ENCODE peak calls at places on chromosomes 7 and 10, in eight cellular contexts. O is RWPE2, F is fibroblast of mammary gland, Y is cardiac fibroblast, U is spleen, E is heart right ventricle, P is sigmoid colon, J is brain microvascular endothelial cell. W is an unnamed sample.
A peak's percentile ranks its signal among the peaks of the same experiment; 100 is the strongest.

GRCh38 chr10:60677541-60678129 is 100.6 kb upstream of the CDK1 start:
- DNase-seq in F (no peak), U (no peak), J (no peak), P (no peak), Y (no peak), O (no peak), E (no peak), W (no peak)

GRCh38 chr7:123351506-123352225 is 151.9 kb upstream of the SLC13A1 start:
- DNase-seq in E (no peak), F (no peak), Y (peak; percentile 11), J (no peak), O (no peak), P (no peak), U (no peak), W (no peak)

GRCh38 chr10:47246409-47247189 is 53.4 kb upstream of the GDF10 start:
- DNase-seq in U (peak; percentile 42), Y (no peak), J (no peak), E (no peak), O (no peak), P (peak; percentile 41), F (no peak), W (no peak)

GRCh38 chr10:12397147-12397896 is 48.0 kb downstream of the CAMK1D start:
- DNase-seq in O (no peak), U (no peak), F (no peak), P (no peak), Y (no peak), E (no peak), J (no peak), W (no peak)

GRCh38 chr7:6175642-6176041 is 96.8 kb downstream of the CYTH3 start:
- DNase-seq in Y (peak; percentile 77), O (no peak), J (peak; percentile 53), E (no peak), P (peak; percentile 62), F (peak; percentile 80), U (no peak), W (peak; percentile 6)

GRCh38 chr7:124762611-124763143 is 2.9 kb downstream of the GPR37 start:
- DNase-seq in E (no peak), Y (no peak), J (no peak), F (no peak), P (no peak), O (no peak), U (no peak), W (no peak)

GRCh38 chr7:141227454-141227853 is 153.6 kb downstream of the TMEM178B start:
- DNase-seq in Y (no peak), P (no peak), F (no peak), U (no peak), E (no peak), O (no peak), J (no peak), W (no peak)

GRCh38 chr10:114306116-114306973 is 67.3 kb downstream of the VWA2 start:
- DNase-seq in F (peak; percentile 96), O (peak; percentile 89), J (peak; percentile 98), P (peak; percentile 45), Y (peak; percentile 65), U (peak; percentile 66), E (no peak), W (peak; percentile 98)

GRCh38 chr7:40483630-40484029 is 348.8 kb downstream of the SUGCT start:
- DNase-seq in Y (no peak), E (no peak), O (no peak), P (no peak), U (no peak), F (peak; percentile 5), J (no peak), W (no peak)
- TF ChIP-seq CTCF in Y (peak; percentile 50), E (no peak), O (no peak), P (no peak), U (no peak), F (peak; percentile 38), J (peak; percentile 33), W (no peak)

DNA sequence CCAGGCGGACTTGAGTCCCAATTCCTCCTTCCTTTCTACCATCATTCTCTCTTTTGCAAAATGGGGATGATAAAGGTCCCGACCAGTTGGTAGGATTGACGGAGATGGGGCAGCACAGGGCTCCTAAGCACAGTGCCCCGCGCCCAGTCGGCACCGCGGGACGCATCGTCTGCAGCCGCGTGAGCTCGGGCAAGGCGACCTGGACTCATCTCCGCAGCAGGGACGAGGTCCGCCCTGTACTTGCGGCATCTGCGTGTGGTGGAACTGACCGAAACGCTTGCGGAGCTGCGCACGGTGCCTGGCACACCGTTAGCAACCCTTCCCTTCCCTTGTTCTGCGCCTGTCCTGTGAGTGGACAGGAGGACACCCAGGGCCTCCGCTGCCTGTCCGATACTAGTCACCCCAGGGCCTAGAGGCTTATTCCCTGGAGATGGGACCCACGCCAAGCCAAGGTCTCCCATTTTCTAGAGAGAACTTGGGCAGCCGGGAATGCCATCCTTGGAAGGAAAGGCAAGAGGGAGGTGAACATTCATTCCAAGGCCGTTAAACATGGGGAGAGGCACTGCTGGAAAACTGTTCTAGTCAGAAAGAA is 98.4 kb downstream of the WDR11 start:
- DNase-seq in E (no peak), O (no peak), J (peak; percentile 1), U (no peak), F (no peak), P (no peak), Y (peak; percentile 1), W (no peak)
- H3K4me3 ChIP-seq in E (peak overlapping the region; percentile 51), O (no peak overlapping the region), J (peak overlapping the region; percentile 55), U (no peak overlapping the region), F (peak overlapping the region; percentile 41), P (peak overlapping the region; percentile 50), Y (peak overlapping the region; percentile 57), W (peak overlapping the region; percentile 45)

GRCh38 chr10:103736763-103737162 is 118.6 kb downstream of the SH3PXD2A start:
- DNase-seq in F (peak; percentile 36), Y (no peak), E (no peak), O (no peak), P (no peak), J (peak; percentile 31), U (no peak), W (no peak)
- TF ChIP-seq CTCF in F (no peak), Y (no peak), E (no peak), O (peak; percentile 17), P (no peak), J (peak; percentile 12), U (no peak), W (no peak)

GRCh38 chr7:151115121-151115835 is 29.0 kb downstream of the AGAP3 start:
- DNase-seq in Y (peak; percentile 37), J (no peak), O (no peak), E (no peak), F (peak; percentile 24), U (no peak), P (no peak), W (no peak)
- H3K4me3 ChIP-seq in Y (no peak overlapping the region), J (peak overlapping the region; percentile 22), O (peak overlapping the region; percentile 52), E (peak overlapping the region; percentile 20), F (no peak overlapping the region), U (peak overlapping the region; percentile 15), P (peak overlapping the region; percentile 27), W (peak overlapping the region; percentile 20)

DNA sequence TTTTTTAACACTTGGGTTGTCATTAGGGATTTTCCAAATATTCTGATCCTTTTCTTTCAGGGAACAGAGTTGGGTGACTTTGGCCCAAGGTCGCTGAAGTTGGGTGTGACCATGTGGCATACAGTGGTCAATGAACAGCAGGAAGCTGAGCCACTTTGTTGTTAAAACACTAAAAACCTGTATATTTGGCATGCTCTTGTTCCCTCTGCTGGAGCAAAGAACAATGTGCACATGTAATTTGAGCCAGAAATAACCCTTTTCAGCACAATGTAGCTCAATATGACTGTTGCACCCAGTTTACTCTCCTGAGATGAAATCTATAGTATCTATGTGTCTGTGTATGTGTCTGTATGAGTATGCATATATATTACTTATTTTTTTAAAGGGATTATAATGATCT is 74.9 kb downstream of the ADCYAP1R1 start:
- DNase-seq in E (no peak), O (no peak), J (peak; percentile 14), P (no peak), F (peak; percentile 38), Y (peak; percentile 46), U (no peak), W (peak; percentile 20)
- TF ChIP-seq CTCF in E (no peak), O (peak; percentile 50), J (peak; percentile 49), P (no peak), F (peak; percentile 37), Y (peak; percentile 30), U (no peak), W (peak; percentile 58)

DNA sequence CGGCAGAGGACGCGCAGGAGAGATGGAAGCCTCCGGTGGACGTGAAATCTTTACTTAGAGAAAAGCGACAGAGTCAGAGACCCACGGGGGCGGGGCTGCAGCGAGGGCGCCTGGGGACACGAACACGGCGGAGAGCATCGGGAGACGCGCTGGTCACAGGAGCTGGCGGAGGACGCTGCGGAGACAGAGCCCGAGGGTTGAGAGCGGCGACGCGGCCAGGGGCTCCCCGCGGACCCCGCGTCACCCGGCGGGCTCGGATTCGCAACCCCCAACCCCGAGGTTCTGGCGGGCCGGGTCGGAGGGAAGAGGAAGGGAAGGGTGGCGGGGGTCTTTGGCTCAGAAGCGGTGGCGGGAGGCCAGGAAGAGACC is 11.3 kb downstream of the CALY start:
- DNase-seq in Y (no peak), F (no peak), O (no peak), U (no peak), J (no peak), P (no peak), E (no peak), W (no peak)
- H3K4me3 ChIP-seq in Y (peak overlapping the region; percentile 36), F (no peak overlapping the region), O (peak overlapping the region; percentile 18), U (peak overlapping the region; percentile 8), J (peak overlapping the region; percentile 42), P (peak overlapping the region; percentile 48), E (peak overlapping the region; percentile 44), W (peak overlapping the region; percentile 34)